ENCODE peak calls at places on chromosome 16, in seven cellular contexts. One of them, this sample, is unnamed.
A peak's percentile ranks its signal among the peaks of the same experiment; 100 is the strongest.

GRCh38 chr16:55447231-55447630 is 31.8 kb upstream of the MMP2 start:
- DNase-seq in body of pancreas: no peak
- DNase-seq in breast epithelium: no peak
- DNase-seq in erythroblast: no peak
- DNase-seq in A549: no peak
- DNase-seq in uterus: no peak
- DNase-seq in ovary: no peak
- DNase-seq in this sample: no peak

GRCh38 chr16:67216612-67217490 is 10.1 kb upstream of the TMEM208 start:
- DNase-seq in ovary: no peak
- DNase-seq in body of pancreas: no peak
- DNase-seq in erythroblast: peak; percentile 81
- DNase-seq in breast epithelium: no peak
- DNase-seq in uterus: peak; percentile 50
- DNase-seq in A549: no peak
- DNase-seq in this sample: no peak

GRCh38 chr16:81551141-81551808 is 106.7 kb downstream of the CMIP start:
- DNase-seq in ovary: no peak
- DNase-seq in uterus: no peak
- DNase-seq in body of pancreas: no peak
- DNase-seq in breast epithelium: no peak
- DNase-seq in erythroblast: no peak
- DNase-seq in A549: no peak
- DNase-seq in this sample: no peak

GRCh38 chr16:47565454-47565853 is 104.3 kb downstream of the PHKB start:
- DNase-seq in erythroblast: no peak
- DNase-seq in body of pancreas: no peak
- DNase-seq in ovary: no peak
- DNase-seq in A549: no peak
- DNase-seq in uterus: no peak
- DNase-seq in breast epithelium: peak; percentile 19
- DNase-seq in this sample: no peak

GRCh38 chr16:57686577-57686976 is 8.0 kb upstream of the DRC7 start:
- DNase-seq in A549: no peak
- DNase-seq in body of pancreas: no peak
- DNase-seq in erythroblast: peak; percentile 20
- DNase-seq in ovary: no peak
- DNase-seq in breast epithelium: no peak
- DNase-seq in uterus: no peak
- DNase-seq in this sample: no peak

GRCh38 chr16:22030087-22030812 is 22.3 kb downstream of the MOSMO start:
- DNase-seq in erythroblast: no peak
- DNase-seq in body of pancreas: no peak
- DNase-seq in uterus: no peak
- DNase-seq in ovary: no peak
- DNase-seq in A549: no peak
- DNase-seq in breast epithelium: no peak
- DNase-seq in this sample: no peak

GRCh38 chr16:89290472-89290871 is 73.0 kb downstream of the ZNF778 start:
- DNase-seq in A549: no peak
- DNase-seq in erythroblast: no peak
- DNase-seq in body of pancreas: no peak
- DNase-seq in breast epithelium: no peak
- DNase-seq in uterus: no peak
- DNase-seq in ovary: no peak
- DNase-seq in this sample: no peak

GRCh38 chr16:75044800-75045361 is 46.1 kb downstream of the ZNRF1 start:
- DNase-seq in breast epithelium: peak; percentile 39
- DNase-seq in uterus: peak; percentile 48
- DNase-seq in A549: no peak
- DNase-seq in body of pancreas: no peak
- DNase-seq in ovary: peak; percentile 48
- DNase-seq in erythroblast: no peak
- DNase-seq in this sample: no peak

GRCh38 chr16:12618515-12618914 is 185.2 kb downstream of the CPPED1 start:
- DNase-seq in A549: no peak
- DNase-seq in erythroblast: no peak
- DNase-seq in ovary: no peak
- DNase-seq in breast epithelium: no peak
- DNase-seq in body of pancreas: no peak
- DNase-seq in uterus: no peak
- DNase-seq in this sample: no peak

GRCh38 chr16:21574372-21574771 is 25.0 kb upstream of the METTL9 start:
- DNase-seq in uterus: no peak
- DNase-seq in A549: no peak
- DNase-seq in breast epithelium: no peak
- DNase-seq in ovary: no peak
- DNase-seq in erythroblast: no peak
- DNase-seq in body of pancreas: no peak
- DNase-seq in this sample: no peak

GRCh38 chr16:89049484-89050118 is 44.1 kb upstream of the ACSF3 start:
- DNase-seq in uterus: no peak
- DNase-seq in erythroblast: no peak
- DNase-seq in A549: no peak
- DNase-seq in body of pancreas: no peak
- DNase-seq in breast epithelium: no peak
- DNase-seq in ovary: no peak
- DNase-seq in this sample: no peak

GRCh38 chr16:87561200-87562105 is 40.9 kb upstream of the JPH3 start:
- DNase-seq in body of pancreas: no peak
- DNase-seq in A549: no peak
- DNase-seq in erythroblast: no peak
- DNase-seq in uterus: no peak
- DNase-seq in ovary: no peak
- DNase-seq in breast epithelium: no peak
- DNase-seq in this sample: no peak

GRCh38 chr16:933581-933980 is 37.2 kb downstream of the LMF1 start:
- DNase-seq in body of pancreas: no peak
- DNase-seq in A549: no peak
- DNase-seq in breast epithelium: no peak
- DNase-seq in erythroblast: no peak
- DNase-seq in uterus: no peak
- DNase-seq in ovary: no peak
- DNase-seq in this sample: no peak

GRCh38 chr16:84501077-84501735 is 3.3 kb downstream of the MEAK7 start:
- DNase-seq in ovary: no peak
- DNase-seq in A549: peak; percentile 76
- DNase-seq in uterus: no peak
- DNase-seq in erythroblast: no peak
- DNase-seq in body of pancreas: peak; percentile 16
- DNase-seq in breast epithelium: no peak
- DNase-seq in this sample: no peak

GRCh38 chr16:73096510-73096909 is 48.6 kb upstream of the ZFHX3 start:
- DNase-seq in breast epithelium: no peak
- DNase-seq in ovary: no peak
- DNase-seq in body of pancreas: no peak
- DNase-seq in A549: no peak
- DNase-seq in erythroblast: no peak
- DNase-seq in uterus: no peak
- DNase-seq in this sample: no peak

GRCh38 chr16:84608281-84608680 is 9.6 kb downstream of the COTL1 start:
- DNase-seq in uterus: no peak
- DNase-seq in A549: no peak
- DNase-seq in ovary: no peak
- DNase-seq in breast epithelium: no peak
- DNase-seq in erythroblast: no peak
- DNase-seq in body of pancreas: no peak
- DNase-seq in this sample: no peak

GRCh38 chr16:27801259-27801945 is 251.5 kb downstream of the KATNIP start:
- DNase-seq in body of pancreas: no peak
- DNase-seq in erythroblast: no peak
- DNase-seq in A549: no peak
- DNase-seq in uterus: no peak
- DNase-seq in ovary: no peak
- DNase-seq in breast epithelium: no peak
- DNase-seq in this sample: no peak

GRCh38 chr16:86027366-86028126 is 128.6 kb downstream of the IRF8 start:
- DNase-seq in ovary: no peak
- DNase-seq in erythroblast: no peak
- DNase-seq in breast epithelium: no peak
- DNase-seq in uterus: no peak
- DNase-seq in body of pancreas: no peak
- DNase-seq in A549: no peak
- DNase-seq in this sample: no peak

GRCh38 chr16:67447508-67448076 is 16.7 kb downstream of the HSD11B2 start:
- DNase-seq in body of pancreas: peak; percentile 63
- DNase-seq in erythroblast: peak; percentile 63
- DNase-seq in breast epithelium: no peak
- DNase-seq in ovary: peak; percentile 71
- DNase-seq in A549: peak; percentile 77
- DNase-seq in uterus: peak; percentile 54
- DNase-seq in this sample: peak; percentile 80

GRCh38 chr16:80671281-80671849 is 130.6 kb downstream of the DYNLRB2 start:
- DNase-seq in uterus: no peak
- DNase-seq in erythroblast: no peak
- DNase-seq in breast epithelium: no peak
- DNase-seq in body of pancreas: no peak
- DNase-seq in A549: no peak
- DNase-seq in ovary: no peak
- DNase-seq in this sample: no peak

GRCh38 chr16:2465653-2466415 is 5.3 kb upstream of the NTN3 start:
- DNase-seq in ovary: no peak
- DNase-seq in body of pancreas: no peak
- DNase-seq in erythroblast: peak; percentile 46
- DNase-seq in breast epithelium: no peak
- DNase-seq in A549: peak; percentile 25
- DNase-seq in uterus: no peak
- DNase-seq in this sample: no peak
- TF ChIP-seq POLR2A in ovary: no peak
- TF ChIP-seq POLR2A in body of pancreas: no peak
- TF ChIP-seq POLR2A in erythroblast: no peak
- TF ChIP-seq POLR2A in breast epithelium: no peak
- TF ChIP-seq POLR2A in A549: peak; percentile 12
- TF ChIP-seq POLR2A in uterus: no peak
- TF ChIP-seq POLR2A in this sample: no peak

GRCh38 chr16:30371248-30371816 is 1.0 kb upstream of the TBC1D10B start:
- DNase-seq in body of pancreas: no peak
- DNase-seq in A549: no peak
- DNase-seq in erythroblast: no peak
- DNase-seq in ovary: no peak
- DNase-seq in uterus: no peak
- DNase-seq in breast epithelium: no peak
- DNase-seq in this sample: no peak

GRCh38 chr16:30369938-30370443 is 303 bp downstream of the TBC1D10B start:
- DNase-seq in erythroblast: no peak
- DNase-seq in A549: no peak
- DNase-seq in breast epithelium: no peak
- DNase-seq in ovary: no peak
- DNase-seq in uterus: no peak
- DNase-seq in body of pancreas: no peak
- DNase-seq in this sample: no peak

GRCh38 chr16:30369091-30369937 is 980 bp downstream of the TBC1D10B start:
- DNase-seq in breast epithelium: no peak
- DNase-seq in erythroblast: peak; percentile 67
- DNase-seq in A549: no peak
- DNase-seq in body of pancreas: no peak
- DNase-seq in ovary: no peak
- DNase-seq in uterus: no peak
- DNase-seq in this sample: no peak

GRCh38 chr16:30372037-30372712 is 1.9 kb upstream of the TBC1D10B start:
- DNase-seq in uterus: no peak
- DNase-seq in body of pancreas: no peak
- DNase-seq in breast epithelium: no peak
- DNase-seq in ovary: no peak
- DNase-seq in erythroblast: no peak
- DNase-seq in A549: no peak
- DNase-seq in this sample: no peak

DNA sequence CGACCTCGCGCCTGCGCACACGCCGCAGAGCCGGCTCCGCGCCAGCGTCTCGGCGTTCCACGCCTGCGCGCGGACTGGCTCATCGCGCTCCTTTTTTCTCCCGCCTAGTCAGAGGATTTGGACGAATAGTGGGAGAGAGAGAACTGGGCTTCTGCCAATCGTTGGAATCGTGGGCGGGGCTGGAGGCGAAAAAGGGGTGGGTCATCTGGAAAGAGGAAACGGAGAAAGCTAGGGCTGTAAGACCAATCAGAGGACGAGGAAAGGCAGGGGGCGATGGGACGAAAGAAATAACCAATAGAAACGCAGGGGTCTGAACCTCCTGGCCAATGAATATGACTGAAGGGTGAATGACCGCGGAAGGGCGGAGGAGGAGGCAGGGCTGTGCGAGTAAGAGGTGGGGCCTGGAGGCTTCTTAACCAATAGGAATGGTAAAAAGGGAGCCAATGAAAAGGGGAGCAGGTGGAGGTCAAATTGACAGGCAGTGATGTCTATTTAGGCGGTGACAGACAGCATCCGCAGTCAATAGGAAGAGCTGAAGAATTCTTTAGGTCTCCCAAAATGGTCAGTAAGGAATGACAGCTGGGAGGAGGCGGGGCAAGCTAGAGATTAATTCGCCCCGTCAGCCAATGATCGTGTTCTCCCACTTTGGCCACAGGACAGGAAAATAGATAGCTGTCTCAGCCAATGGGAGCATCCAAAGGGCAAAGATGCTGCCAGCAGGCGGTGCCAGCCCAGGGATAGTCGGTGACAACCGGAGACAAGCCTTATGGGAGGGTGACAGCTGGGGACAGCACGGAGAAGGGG is at the start of gene TBC1D10B:
- DNase-seq in ovary: peak; percentile 98
- DNase-seq in breast epithelium: peak; percentile 100
- DNase-seq in body of pancreas: peak; percentile 98
- DNase-seq in uterus: peak; percentile 99
- DNase-seq in A549: peak; percentile 100
- DNase-seq in erythroblast: peak; percentile 100
- DNase-seq in this sample: peak; percentile 94
- TF ChIP-seq POLR2A in ovary: no peak
- TF ChIP-seq POLR2A in breast epithelium: no peak
- TF ChIP-seq POLR2A in body of pancreas: no peak
- TF ChIP-seq POLR2A in uterus: peak; percentile 87
- TF ChIP-seq POLR2A in A549: peak; percentile 31
- TF ChIP-seq POLR2A in erythroblast: peak; percentile 54
- TF ChIP-seq POLR2A in this sample: peak; percentile 52

GRCh38 chr16:79500305-79500704 is 100.2 kb downstream of the MAF start:
- DNase-seq in ovary: no peak
- DNase-seq in breast epithelium: no peak
- DNase-seq in A549: no peak
- DNase-seq in erythroblast: no peak
- DNase-seq in uterus: no peak
- DNase-seq in body of pancreas: no peak
- DNase-seq in this sample: no peak

GRCh38 chr16:79497951-79498350 is 102.6 kb downstream of the MAF start:
- DNase-seq in breast epithelium: no peak
- DNase-seq in A549: no peak
- DNase-seq in erythroblast: no peak
- DNase-seq in body of pancreas: no peak
- DNase-seq in ovary: no peak
- DNase-seq in uterus: no peak
- DNase-seq in this sample: no peak

GRCh38 chr16:79501446-79501845 is 99.1 kb downstream of the MAF start:
- DNase-seq in uterus: no peak
- DNase-seq in A549: no peak
- DNase-seq in ovary: no peak
- DNase-seq in breast epithelium: no peak
- DNase-seq in erythroblast: no peak
- DNase-seq in body of pancreas: no peak
- DNase-seq in this sample: no peak

GRCh38 chr16:79498928-79499327 is 101.6 kb downstream of the MAF start:
- DNase-seq in ovary: no peak
- DNase-seq in erythroblast: no peak
- DNase-seq in breast epithelium: no peak
- DNase-seq in body of pancreas: no peak
- DNase-seq in A549: no peak
- DNase-seq in uterus: no peak
- DNase-seq in this sample: no peak
- TF ChIP-seq POLR2A in ovary: no peak
- TF ChIP-seq POLR2A in erythroblast: no peak
- TF ChIP-seq POLR2A in breast epithelium: no peak
- TF ChIP-seq POLR2A in body of pancreas: no peak
- TF ChIP-seq POLR2A in A549: no peak
- TF ChIP-seq POLR2A in uterus: no peak
- TF ChIP-seq POLR2A in this sample: no peak

GRCh38 chr16:30417447-30418349 is 10.3 kb downstream of the ZNF771 start:
- DNase-seq in body of pancreas: peak; percentile 92
- DNase-seq in A549: peak; percentile 80
- DNase-seq in erythroblast: peak; percentile 96
- DNase-seq in ovary: peak; percentile 75
- DNase-seq in uterus: peak; percentile 63
- DNase-seq in breast epithelium: peak; percentile 46
- DNase-seq in this sample: peak; percentile 88
- TF ChIP-seq POLR2A in body of pancreas: peak; percentile 76
- TF ChIP-seq POLR2A in A549: peak; percentile 26
- TF ChIP-seq POLR2A in erythroblast: peak; percentile 78
- TF ChIP-seq POLR2A in ovary: no peak
- TF ChIP-seq POLR2A in uterus: no peak
- TF ChIP-seq POLR2A in breast epithelium: no peak
- TF ChIP-seq POLR2A in this sample: peak; percentile 64

This sample was measured in GM12892.